ENCODE peak calls at places on chromosomes 3 and 15, in nine cellular contexts. M is adrenal gland, S is H1, R is body of pancreas, G is prostate gland, C is sigmoid colon, E is A549, Q is uterus, I is IMR-90. H is an unnamed sample.

GRCh38 chr3:139281512-139282196 is 62.2 kb upstream of the MRPS22 start:
- DNase-seq in M (no peak), S (no peak), R (no peak), G (no peak), C (no peak), E (no peak), Q (no peak), I (no peak), H (no peak)

GRCh38 chr3:143040264-143040879 is 39.0 kb downstream of the U2SURP start:
- DNase-seq in M (no peak), S (no peak), R (no peak), G (no peak), C (no peak), E (peak; percentile 52), Q (no peak), I (peak; percentile 56), H (no peak)

GRCh38 chr3:21533047-21533446 is 218.0 kb downstream of the ZNF385D start:
- DNase-seq in M (no peak), S (no peak), R (no peak), G (no peak), C (no peak), E (no peak), Q (no peak), I (no peak), H (no peak)

GRCh38 chr3:39755100-39755499 is 54.3 kb upstream of the MYRIP start:
- DNase-seq in M (no peak), S (no peak), R (no peak), G (no peak), C (no peak), E (no peak), Q (no peak), I (no peak), H (no peak)

GRCh38 chr15:67444100-67444499 is 76.8 kb upstream of the C15orf61 start:
- DNase-seq in M (no peak), S (no peak), R (no peak), G (no peak), C (no peak), E (no peak), Q (no peak), I (no peak), H (no peak)

GRCh38 chr3:160665784-160666526 is 11.0 kb upstream of the ARL14 start:
- DNase-seq in M (no peak), S (no peak), R (no peak), G (no peak), C (no peak), E (no peak), Q (no peak), I (peak; percentile 91), H (peak; percentile 49)

GRCh38 chr3:4983739-4984510 is 4.7 kb downstream of the BHLHE40 start:
- DNase-seq in M (peak; percentile 55), S (no peak), R (peak; percentile 69), G (no peak), C (no peak), E (peak; percentile 75), Q (peak; percentile 55), I (peak; percentile 92), H (peak; percentile 72)

GRCh38 chr3:52431459-52432223 is 13.3 kb downstream of the SEMA3G start:
- DNase-seq in M (no peak), S (no peak), R (peak; percentile 10), G (no peak), C (peak; percentile 55), E (no peak), Q (peak; percentile 21), I (no peak), H (no peak)

GRCh38 chr3:106349191-106349881 is 480.5 kb upstream of the CBLB start:
- DNase-seq in M (peak; percentile 25), S (no peak), R (no peak), G (no peak), C (no peak), E (no peak), Q (no peak), I (no peak), H (no peak)

GRCh38 chr3:39065197-39065596 is 13.4 kb downstream of the WDR48 start:
- DNase-seq in M (no peak), S (no peak), R (no peak), G (no peak), C (no peak), E (peak; percentile 51), Q (no peak), I (peak; percentile 60), H (peak; percentile 20)

GRCh38 chr3:65334045-65334665 is 646.4 kb upstream of the ADAMTS9 start:
- DNase-seq in M (peak; percentile 46), S (peak; percentile 63), R (no peak), G (no peak), C (no peak), E (no peak), Q (no peak), I (no peak), H (no peak)

GRCh38 chr3:188294823-188295487 is 141.0 kb downstream of the LPP start:
- DNase-seq in M (peak; percentile 73), S (no peak), R (peak; percentile 67), G (peak; percentile 27), C (no peak), E (peak; percentile 87), Q (no peak), I (peak; percentile 96), H (no peak)

GRCh38 chr3:4841225-4841624 is 138.0 kb upstream of the BHLHE40 start:
- DNase-seq in M (no peak), S (no peak), R (no peak), G (no peak), C (no peak), E (no peak), Q (no peak), I (peak; percentile 29), H (no peak)

GRCh38 chr15:78239811-78240210 is 5.4 kb upstream of the ACSBG1 start:
- DNase-seq in M (no peak), S (no peak), R (no peak), G (no peak), C (no peak), E (no peak), Q (no peak), I (no peak), H (no peak)

GRCh38 chr15:78237146-78237545 is 2.8 kb upstream of the ACSBG1 start:
- DNase-seq in M (peak; percentile 81), S (no peak), R (no peak), G (no peak), C (peak; percentile 44), E (no peak), Q (no peak), I (no peak), H (no peak)

GRCh38 chr15:78233496-78233895 is 869 bp downstream of the ACSBG1 start:
- DNase-seq in M (no peak), S (no peak), R (no peak), G (no peak), C (peak; percentile 39), E (no peak), Q (no peak), I (no peak), H (no peak)

GRCh38 chr15:78234515-78235040 is at the start of gene ACSBG1:
- DNase-seq in M (no peak), S (no peak), R (no peak), G (no peak), C (peak; percentile 47), E (no peak), Q (no peak), I (no peak), H (no peak)

DNA sequence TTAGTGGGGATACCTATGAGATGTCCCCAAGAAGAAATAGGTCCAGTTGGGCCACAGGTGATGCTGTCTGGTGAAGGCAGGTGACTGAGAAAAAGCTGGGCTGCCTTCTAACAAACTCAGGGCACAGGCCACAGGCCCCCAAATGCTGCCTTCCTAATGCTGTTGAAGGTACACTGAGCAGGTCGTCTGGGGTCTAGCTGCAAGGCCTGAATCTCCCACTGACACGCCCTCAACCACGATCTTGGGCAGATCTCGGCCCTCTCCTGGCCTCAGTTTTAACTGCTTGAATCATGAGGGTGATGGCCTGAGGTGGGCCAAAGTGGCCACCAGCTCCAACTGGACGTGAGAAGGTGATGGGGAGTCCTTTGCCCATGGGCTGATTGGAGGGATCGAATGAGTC is 2.1 kb upstream of the ACSBG1 start:
- DNase-seq in M (no peak), S (no peak), R (no peak), G (no peak), C (peak; percentile 57), E (no peak), Q (no peak), I (no peak), H (no peak)
- TF ChIP-seq POLR2A in M (no peak), S (no peak), R (no peak), G (no peak), C (no peak), E (no peak), Q (no peak), I (no peak), H (no peak)

GRCh38 chr15:65451989-65452388 is 29.2 kb upstream of the IGDCC4 start:
- DNase-seq in M (no peak), S (no peak), R (no peak), G (no peak), C (no peak), E (no peak), Q (no peak), I (no peak), H (no peak)

GRCh38 chr15:65447145-65447544 is 24.4 kb upstream of the IGDCC4 start:
- DNase-seq in M (no peak), S (no peak), R (no peak), G (no peak), C (no peak), E (no peak), Q (no peak), I (no peak), H (no peak)

GRCh38 chr15:65450556-65450955 is 27.8 kb upstream of the IGDCC4 start:
- DNase-seq in M (no peak), S (no peak), R (no peak), G (no peak), C (no peak), E (no peak), Q (no peak), I (no peak), H (no peak)
- H3K27ac ChIP-seq in M (no peak overlapping the region), S (no peak overlapping the region), R (no peak overlapping the region), G (no peak overlapping the region), C (no peak overlapping the region), E (no peak overlapping the region), Q (no peak overlapping the region), I (no peak overlapping the region), H (no peak overlapping the region)

GRCh38 chr3:49539659-49540560 is 14.4 kb upstream of the BSN start:
- DNase-seq in M (peak; percentile 95), S (peak; percentile 99), R (peak; percentile 96), G (peak; percentile 93), C (peak; percentile 97), E (peak; percentile 90), Q (peak; percentile 95), I (peak; percentile 91), H (peak; percentile 95)
- TF ChIP-seq POLR2A in M (peak; percentile 59), S (peak; percentile 64), R (peak; percentile 34), G (peak; percentile 51), C (peak; percentile 10), E (peak; percentile 50), Q (peak; percentile 56), I (peak; percentile 46), H (no peak)

DNA sequence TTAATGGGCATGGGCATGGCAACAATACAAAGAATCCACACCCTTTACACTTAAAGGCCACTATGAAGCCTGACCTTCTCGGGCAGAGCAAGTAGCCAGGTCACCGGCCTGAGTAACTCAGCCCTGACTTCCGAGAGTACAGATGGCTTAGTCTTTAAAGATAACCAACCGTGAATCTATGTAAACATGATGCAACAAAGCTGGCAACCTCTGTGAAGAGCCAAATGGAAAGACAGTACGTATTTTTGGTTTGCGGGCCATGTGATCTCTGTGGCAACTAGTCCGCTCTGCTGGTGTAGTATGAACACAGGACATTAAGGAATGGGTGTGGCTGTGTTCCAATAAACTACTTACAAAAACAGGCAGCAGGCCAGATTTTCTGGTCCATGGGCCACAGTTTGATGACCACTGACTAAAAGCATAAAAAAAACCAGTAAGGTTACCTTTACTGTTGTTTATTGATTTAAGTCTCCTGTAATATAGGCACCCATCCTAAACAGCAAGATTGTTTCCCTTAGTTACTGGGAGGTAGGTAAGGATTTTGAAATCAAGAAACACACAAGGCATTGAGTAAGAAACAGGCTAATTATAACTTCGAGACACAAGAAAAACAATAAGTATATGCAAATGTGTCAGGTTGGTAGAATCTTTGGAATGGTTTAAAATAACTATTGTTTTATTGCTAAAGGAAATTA is 14.5 kb downstream of the RIOX2 start:
- DNase-seq in M (peak; percentile 23), S (no peak), R (no peak), G (peak; percentile 36), C (peak; percentile 83), E (no peak), Q (no peak), I (no peak), H (peak; percentile 34)
- H3K27ac ChIP-seq in M (no peak overlapping the region), S (no peak overlapping the region), R (no peak overlapping the region), G (no peak overlapping the region), C (no peak overlapping the region), E (no peak overlapping the region), Q (no peak overlapping the region), I (peak overlapping the region; percentile 9), H (peak overlapping the region; percentile 30)